ENCODE peak calls at places on chromosomes 7 and 10, in four cellular contexts. One of them, this sample, is unnamed.
A peak's percentile ranks its signal among the peaks of the same experiment; 100 is the strongest.

GRCh38 chr10:69936091-69936490 is 116.6 kb upstream of the MACROH2A2 start:
- DNase-seq in brain microvascular endothelial cell: no peak
- DNase-seq in nephron progenitor cell: no peak
- DNase-seq in RWPE1: no peak
- DNase-seq in this sample: no peak

GRCh38 chr10:96618648-96619047 is 31.8 kb upstream of the TM9SF3 start:
- DNase-seq in brain microvascular endothelial cell: no peak
- DNase-seq in nephron progenitor cell: no peak
- DNase-seq in RWPE1: no peak
- DNase-seq in this sample: no peak

GRCh38 chr10:35536789-35537188 is 68.4 kb upstream of the GJD4 start:
- DNase-seq in brain microvascular endothelial cell: no peak
- DNase-seq in nephron progenitor cell: no peak
- DNase-seq in RWPE1: no peak
- DNase-seq in this sample: no peak

GRCh38 chr10:131774618-131775443 is 126.0 kb upstream of the PPP2R2D start:
- DNase-seq in brain microvascular endothelial cell: no peak
- DNase-seq in nephron progenitor cell: peak; percentile 30
- DNase-seq in RWPE1: no peak
- DNase-seq in this sample: no peak

GRCh38 chr7:94142281-94142680 is 138.1 kb upstream of the BET1 start:
- DNase-seq in brain microvascular endothelial cell: no peak
- DNase-seq in nephron progenitor cell: no peak
- DNase-seq in RWPE1: no peak
- DNase-seq in this sample: no peak

GRCh38 chr7:730501-731439 is 3.7 kb upstream of the PRKAR1B start:
- DNase-seq in brain microvascular endothelial cell: peak; percentile 51
- DNase-seq in nephron progenitor cell: no peak
- DNase-seq in RWPE1: no peak
- DNase-seq in this sample: no peak

GRCh38 chr10:33520223-33520622 is 185.8 kb upstream of the NRP1 start:
- DNase-seq in brain microvascular endothelial cell: no peak
- DNase-seq in nephron progenitor cell: no peak
- DNase-seq in RWPE1: no peak
- DNase-seq in this sample: no peak

GRCh38 chr7:55409474-55410225 is 44.5 kb downstream of the LANCL2 start:
- DNase-seq in brain microvascular endothelial cell: peak; percentile 9
- DNase-seq in nephron progenitor cell: no peak
- DNase-seq in RWPE1: no peak
- DNase-seq in this sample: no peak

GRCh38 chr7:155568335-155568660 is 21.9 kb upstream of the CNPY1 start:
- DNase-seq in brain microvascular endothelial cell: no peak
- DNase-seq in nephron progenitor cell: no peak
- DNase-seq in RWPE1: no peak
- DNase-seq in this sample: no peak

GRCh38 chr7:5429253-5429856 is 5.7 kb upstream of the TNRC18 start:
- DNase-seq in brain microvascular endothelial cell: no peak
- DNase-seq in nephron progenitor cell: peak; percentile 65
- DNase-seq in RWPE1: peak; percentile 66
- DNase-seq in this sample: peak; percentile 77

GRCh38 chr10:4174197-4174596 is 389.2 kb upstream of the KLF6 start:
- DNase-seq in brain microvascular endothelial cell: no peak
- DNase-seq in nephron progenitor cell: no peak
- DNase-seq in RWPE1: no peak
- DNase-seq in this sample: no peak

GRCh38 chr10:46283217-46283944 is 3.4 kb upstream of the ANTXRL start:
- DNase-seq in brain microvascular endothelial cell: no peak
- DNase-seq in nephron progenitor cell: no peak
- DNase-seq in RWPE1: no peak
- DNase-seq in this sample: no peak

GRCh38 chr10:15712903-15713302 is 6.8 kb downstream of the ITGA8 start:
- DNase-seq in brain microvascular endothelial cell: peak; percentile 16
- DNase-seq in nephron progenitor cell: no peak
- DNase-seq in RWPE1: no peak
- DNase-seq in this sample: no peak

GRCh38 chr10:17473228-17473950 is 19.0 kb upstream of the ST8SIA6 start:
- DNase-seq in brain microvascular endothelial cell: no peak
- DNase-seq in nephron progenitor cell: no peak
- DNase-seq in RWPE1: no peak
- DNase-seq in this sample: no peak

GRCh38 chr10:17475661-17476060 is 21.3 kb upstream of the ST8SIA6 start:
- DNase-seq in brain microvascular endothelial cell: no peak
- DNase-seq in nephron progenitor cell: no peak
- DNase-seq in RWPE1: no peak
- DNase-seq in this sample: no peak

GRCh38 chr10:17476073-17476472 is 21.7 kb upstream of the ST8SIA6 start:
- DNase-seq in brain microvascular endothelial cell: no peak
- DNase-seq in nephron progenitor cell: no peak
- DNase-seq in RWPE1: no peak
- DNase-seq in this sample: no peak

GRCh38 chr10:17472481-17473227 is 18.3 kb upstream of the ST8SIA6 start:
- DNase-seq in brain microvascular endothelial cell: no peak
- DNase-seq in nephron progenitor cell: no peak
- DNase-seq in RWPE1: no peak
- DNase-seq in this sample: no peak

GRCh38 chr10:17474595-17474994 is 20.2 kb upstream of the ST8SIA6 start:
- DNase-seq in brain microvascular endothelial cell: no peak
- DNase-seq in nephron progenitor cell: no peak
- DNase-seq in RWPE1: peak; percentile 23
- DNase-seq in this sample: no peak
- TF ChIP-seq CTCF in brain microvascular endothelial cell: no peak
- TF ChIP-seq CTCF in nephron progenitor cell: no peak
- TF ChIP-seq CTCF in RWPE1: no peak
- TF ChIP-seq CTCF in this sample: no peak

GRCh38 chr7:30269398-30269964 is 14.9 kb upstream of the ZNRF2 start:
- DNase-seq in brain microvascular endothelial cell: no peak
- DNase-seq in nephron progenitor cell: no peak
- DNase-seq in RWPE1: no peak
- DNase-seq in this sample: no peak
- TF ChIP-seq CTCF in brain microvascular endothelial cell: no peak
- TF ChIP-seq CTCF in nephron progenitor cell: no peak
- TF ChIP-seq CTCF in RWPE1: no peak
- TF ChIP-seq CTCF in this sample: no peak

GRCh38 chr7:16646427-16647081 is 573 bp downstream of the BZW2 start:
- DNase-seq in brain microvascular endothelial cell: no peak
- DNase-seq in nephron progenitor cell: no peak
- DNase-seq in RWPE1: no peak
- DNase-seq in this sample: no peak

GRCh38 chr7:16644157-16644556 is 1.4 kb downstream of the ANKMY2 start:
- DNase-seq in brain microvascular endothelial cell: no peak
- DNase-seq in nephron progenitor cell: no peak
- DNase-seq in RWPE1: no peak
- DNase-seq in this sample: no peak

GRCh38 chr7:16644624-16644986 is 949 bp downstream of the ANKMY2 start:
- DNase-seq in brain microvascular endothelial cell: peak; percentile 53
- DNase-seq in nephron progenitor cell: peak; percentile 53
- DNase-seq in RWPE1: peak; percentile 30
- DNase-seq in this sample: no peak

GRCh38 chr7:16644987-16645592 is 464 bp downstream of the ANKMY2 start:
- DNase-seq in brain microvascular endothelial cell: no peak
- DNase-seq in nephron progenitor cell: peak; percentile 76
- DNase-seq in RWPE1: no peak
- DNase-seq in this sample: peak; percentile 19

DNA sequence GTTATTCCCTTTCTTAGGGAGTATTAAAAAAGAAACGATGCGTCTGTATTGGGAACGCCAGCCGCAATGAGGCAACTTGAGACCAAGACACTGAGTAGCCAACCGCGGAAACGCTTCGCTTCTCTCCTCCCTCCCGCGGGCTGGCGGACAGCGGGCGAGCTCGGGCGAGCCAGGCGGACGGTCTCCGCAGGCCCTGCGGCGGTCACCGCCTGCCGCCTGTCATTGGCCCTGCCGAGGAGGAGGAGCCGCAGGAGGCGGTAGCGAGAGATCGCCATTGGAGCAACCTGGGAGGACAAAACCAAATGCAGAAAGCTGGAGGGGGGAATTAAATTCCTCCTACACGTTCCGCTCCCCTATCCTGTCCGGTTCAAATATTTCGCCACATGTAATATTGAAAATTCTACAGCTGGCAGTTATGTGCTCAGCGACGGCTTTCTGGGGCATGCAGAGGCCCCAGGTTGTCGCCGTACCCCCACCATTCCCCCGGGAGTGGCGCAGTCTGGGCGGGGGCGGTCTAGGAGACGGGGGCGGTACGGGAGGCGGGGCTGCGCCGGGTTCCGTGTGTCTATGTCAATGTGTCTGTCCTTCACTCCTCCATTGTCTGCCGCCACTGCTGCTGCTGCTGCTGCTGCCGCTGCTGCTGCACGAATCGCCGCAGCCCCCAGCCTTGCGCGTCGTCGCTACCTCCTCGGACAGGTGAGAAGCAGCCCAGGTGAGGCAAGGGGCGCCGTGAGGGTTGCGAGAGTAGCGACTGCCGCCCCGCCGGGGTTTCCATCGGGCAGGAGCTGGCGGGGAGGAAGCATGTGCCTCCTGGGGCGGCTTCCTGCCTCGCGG is at the start of the genes ANKMY2 and BZW2:
- DNase-seq in brain microvascular endothelial cell: peak; percentile 92
- DNase-seq in nephron progenitor cell: peak; percentile 89
- DNase-seq in RWPE1: peak; percentile 97
- DNase-seq in this sample: peak; percentile 92
- TF ChIP-seq CTCF in brain microvascular endothelial cell: no peak
- TF ChIP-seq CTCF in nephron progenitor cell: no peak
- TF ChIP-seq CTCF in RWPE1: no peak
- TF ChIP-seq CTCF in this sample: no peak

GRCh38 chr7:1811850-1812692 is 142.0 kb downstream of the ELFN1 start:
- DNase-seq in brain microvascular endothelial cell: no peak
- DNase-seq in nephron progenitor cell: no peak
- DNase-seq in RWPE1: peak; percentile 67
- DNase-seq in this sample: no peak
- TF ChIP-seq CTCF in brain microvascular endothelial cell: peak; percentile 28
- TF ChIP-seq CTCF in nephron progenitor cell: peak; percentile 38
- TF ChIP-seq CTCF in RWPE1: peak; percentile 54
- TF ChIP-seq CTCF in this sample: no peak

GRCh38 chr7:87452279-87452678 is 23.2 kb downstream of the ABCB4 start:
- DNase-seq in brain microvascular endothelial cell: no peak
- DNase-seq in nephron progenitor cell: no peak
- DNase-seq in RWPE1: no peak
- DNase-seq in this sample: no peak
- TF ChIP-seq CTCF in brain microvascular endothelial cell: no peak
- TF ChIP-seq CTCF in nephron progenitor cell: no peak
- TF ChIP-seq CTCF in RWPE1: no peak
- TF ChIP-seq CTCF in this sample: no peak

DNA sequence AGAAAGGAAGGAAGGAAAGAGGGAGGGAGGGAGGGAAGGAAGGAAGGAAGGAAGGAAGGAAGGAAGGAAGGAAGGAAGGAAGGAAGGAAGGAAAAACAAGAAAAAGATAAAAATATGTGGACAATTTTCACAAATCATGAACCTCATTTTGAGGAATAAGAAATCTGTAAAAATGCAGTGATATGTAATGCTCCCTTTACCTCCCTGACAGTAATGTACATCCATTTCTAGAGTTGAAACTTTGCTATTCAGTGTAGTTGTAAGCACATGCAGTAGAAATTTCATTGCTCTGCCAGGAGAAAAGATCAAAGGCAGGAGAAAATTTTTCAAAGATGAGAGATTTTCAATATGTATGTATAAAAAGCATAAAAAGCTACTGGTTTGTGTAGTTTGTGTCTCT is 189.5 kb upstream of the MYO3A start:
- DNase-seq in brain microvascular endothelial cell: no peak
- DNase-seq in nephron progenitor cell: no peak
- DNase-seq in RWPE1: no peak
- DNase-seq in this sample: no peak
- TF ChIP-seq CTCF in brain microvascular endothelial cell: no peak
- TF ChIP-seq CTCF in nephron progenitor cell: no peak
- TF ChIP-seq CTCF in RWPE1: no peak
- TF ChIP-seq CTCF in this sample: no peak

GRCh38 chr7:135827391-135827790 is 78.8 kb upstream of the FAM180A start:
- DNase-seq in brain microvascular endothelial cell: no peak
- DNase-seq in nephron progenitor cell: no peak
- DNase-seq in RWPE1: no peak
- DNase-seq in this sample: no peak

GRCh38 chr7:135822396-135822795 is 73.8 kb upstream of the FAM180A start:
- DNase-seq in brain microvascular endothelial cell: no peak
- DNase-seq in nephron progenitor cell: no peak
- DNase-seq in RWPE1: no peak
- DNase-seq in this sample: no peak

GRCh38 chr7:135825406-135825805 is 76.8 kb upstream of the FAM180A start:
- DNase-seq in brain microvascular endothelial cell: no peak
- DNase-seq in nephron progenitor cell: no peak
- DNase-seq in RWPE1: no peak
- DNase-seq in this sample: no peak
- TF ChIP-seq CTCF in brain microvascular endothelial cell: no peak
- TF ChIP-seq CTCF in nephron progenitor cell: no peak
- TF ChIP-seq CTCF in RWPE1: no peak
- TF ChIP-seq CTCF in this sample: no peak

GRCh38 chr7:98880485-98880884 is 2.2 kb downstream of the TRRAP start:
- DNase-seq in brain microvascular endothelial cell: no peak
- DNase-seq in nephron progenitor cell: no peak
- DNase-seq in RWPE1: no peak
- DNase-seq in this sample: no peak

GRCh38 chr7:98878365-98879197 is at the start of gene TRRAP:
- DNase-seq in brain microvascular endothelial cell: peak; percentile 38
- DNase-seq in nephron progenitor cell: peak; percentile 84
- DNase-seq in RWPE1: peak; percentile 70
- DNase-seq in this sample: peak; percentile 71

GRCh38 chr7:98879989-98880337 is 1.6 kb downstream of the TRRAP start:
- DNase-seq in brain microvascular endothelial cell: no peak
- DNase-seq in nephron progenitor cell: no peak
- DNase-seq in RWPE1: no peak
- DNase-seq in this sample: no peak

GRCh38 chr7:98877692-98878364 is 504 bp upstream of the TRRAP start:
- DNase-seq in brain microvascular endothelial cell: no peak
- DNase-seq in nephron progenitor cell: no peak
- DNase-seq in RWPE1: no peak
- DNase-seq in this sample: no peak

DNA sequence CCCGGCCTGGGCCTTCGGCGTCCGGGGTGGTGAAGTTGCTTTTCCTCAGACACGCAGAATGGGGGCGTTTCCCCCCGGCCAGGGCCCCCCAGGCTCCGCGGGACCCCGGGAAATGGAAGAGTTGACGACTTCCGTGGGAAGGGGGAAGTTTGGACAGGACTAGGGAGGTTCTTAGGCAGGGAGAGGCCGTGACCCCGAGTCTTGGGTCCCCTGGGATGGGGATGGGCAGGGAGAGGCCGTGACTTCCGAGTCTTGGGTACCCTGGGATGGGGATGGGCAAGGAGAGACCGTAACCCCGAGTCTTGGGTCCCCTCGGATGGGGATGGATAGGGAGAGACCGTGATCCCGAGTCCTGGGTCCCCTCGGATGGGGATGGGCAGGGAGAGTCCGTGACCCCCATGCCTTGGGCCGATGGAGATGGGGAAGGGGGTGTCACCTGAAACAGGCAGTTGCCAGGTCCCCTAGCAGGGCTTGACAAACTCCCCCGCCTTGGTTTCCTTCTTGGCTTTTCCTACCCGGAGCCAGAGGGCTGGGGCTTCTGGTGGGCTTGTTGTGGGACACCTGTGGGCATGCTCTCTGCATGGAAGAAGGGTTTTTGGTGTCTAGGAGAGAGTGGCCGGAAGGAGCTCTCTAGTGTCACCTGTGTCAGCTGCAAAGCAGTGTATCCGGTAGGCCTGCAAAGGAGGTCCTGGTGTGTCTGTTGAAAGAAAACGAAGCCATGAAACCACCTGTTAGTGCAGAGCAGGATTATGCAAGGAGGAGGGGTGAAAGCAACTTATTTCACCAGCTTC is 1.1 kb downstream of the TRRAP start:
- DNase-seq in brain microvascular endothelial cell: no peak
- DNase-seq in nephron progenitor cell: no peak
- DNase-seq in RWPE1: no peak
- DNase-seq in this sample: no peak
- TF ChIP-seq CTCF in brain microvascular endothelial cell: peak; percentile 42
- TF ChIP-seq CTCF in nephron progenitor cell: peak; percentile 38
- TF ChIP-seq CTCF in RWPE1: peak; percentile 65
- TF ChIP-seq CTCF in this sample: no peak

GRCh38 chr10:123897146-123897545 is 5.5 kb upstream of the CPXM2 start:
- DNase-seq in brain microvascular endothelial cell: no peak
- DNase-seq in nephron progenitor cell: no peak
- DNase-seq in RWPE1: no peak
- DNase-seq in this sample: no peak
- TF ChIP-seq CTCF in brain microvascular endothelial cell: no peak
- TF ChIP-seq CTCF in nephron progenitor cell: no peak
- TF ChIP-seq CTCF in RWPE1: no peak
- TF ChIP-seq CTCF in this sample: no peak